ENCODE peak calls at places on chromosomes 16 and 17, in five cellular contexts. W is body of pancreas; G is stimulated activated naive B cell treated with anti-CD40 and anti-IgM and Interleukin-4, amounts not matched to agents 10 μg/mL and 1 μg/mL and 100 μg/mL, for 72 hours; H is cardiac muscle cell; Y is AG04450. J is an unnamed sample.

GRCh38 chr16:77807-78443 is at the start of gene MPG:
- DNase-seq in W (peak; percentile 88), H (peak; percentile 87), G (peak; percentile 80), Y (no peak), J (peak; percentile 87)

GRCh38 chr17:57629470-57629869 is 115.6 kb downstream of the CCDC182 start:
- DNase-seq in H (no peak), W (no peak), G (peak; percentile 78), Y (no peak), J (no peak)

GRCh38 chr16:26269663-26270062 is 577.9 kb downstream of the HS3ST4 start:
- DNase-seq in H (no peak), Y (no peak), G (no peak), W (no peak), J (no peak)

GRCh38 chr16:46573008-46573833 is 48.0 kb downstream of the SHCBP1 start:
- DNase-seq in W (no peak), G (no peak), Y (no peak), H (no peak), J (no peak)

GRCh38 chr17:74334393-74335039 is 8.5 kb downstream of the KIF19 start:
- DNase-seq in H (no peak), W (no peak), Y (no peak), G (no peak), J (no peak)

GRCh38 chr16:74695450-74696422 is 4.9 kb downstream of the MLKL start:
- DNase-seq in H (peak; percentile 84), G (peak; percentile 69), W (peak; percentile 86), Y (peak; percentile 78), J (peak; percentile 80)

GRCh38 chr16:58670946-58671583 is 13.5 kb downstream of the SLC38A7 start:
- DNase-seq in G (no peak), Y (no peak), H (no peak), W (no peak), J (no peak)

GRCh38 chr17:43864161-43864706 is 17.3 kb downstream of the CD300LG start:
- DNase-seq in G (no peak), H (no peak), Y (no peak), W (no peak), J (no peak)

GRCh38 chr16:4814542-4815173 is 12.2 kb upstream of the ROGDI start:
- DNase-seq in G (no peak), W (no peak), H (no peak), Y (no peak), J (no peak)

GRCh38 chr16:75074920-75075687 is 41.5 kb downstream of the LDHD start:
- DNase-seq in H (no peak), G (peak; percentile 51), W (peak; percentile 20), Y (no peak), J (peak; percentile 58)

GRCh38 chr17:19787733-19788357 is 39.7 kb upstream of the ALDH3A1 start:
- DNase-seq in H (no peak), W (no peak), Y (no peak), G (no peak), J (no peak)

GRCh38 chr16:4016648-4017047 is 99.6 kb downstream of the ADCY9 start:
- DNase-seq in W (no peak), G (no peak), Y (no peak), H (no peak), J (no peak)

GRCh38 chr17:52442350-52442749 is 283.8 kb upstream of the CA10 start:
- DNase-seq in H (no peak), W (no peak), Y (no peak), G (no peak), J (no peak)

GRCh38 chr17:59561042-59561441 is 4.4 kb upstream of the DHX40 start:
- DNase-seq in W (no peak), G (no peak), Y (no peak), H (peak; percentile 5), J (no peak)

GRCh38 chr17:60383379-60383778 is 8.6 kb downstream of the USP32 start:
- DNase-seq in Y (no peak), G (no peak), H (no peak), W (no peak), J (no peak)

GRCh38 chr17:82400830-82401229 is 17.3 kb upstream of the HEXD start:
- DNase-seq in G (peak; percentile 43), H (no peak), W (no peak), Y (no peak), J (peak; percentile 49)

GRCh38 chr17:7831233-7831632 is 2.8 kb upstream of the KDM6B start:
- DNase-seq in G (no peak), Y (no peak), W (no peak), H (no peak), J (no peak)

GRCh38 chr17:79913896-79914812 is 74.9 kb upstream of the CBX4 start:
- DNase-seq in Y (no peak), H (no peak), G (no peak), W (no peak), J (no peak)

GRCh38 chr17:19833914-19834313 is 33.8 kb downstream of the ULK2 start:
- DNase-seq in G (no peak), W (no peak), Y (no peak), H (no peak), J (no peak)

GRCh38 chr16:69712914-69713581 is 13.3 kb downstream of the NQO1 start:
- DNase-seq in G (no peak), Y (no peak), H (no peak), W (no peak), J (no peak)

GRCh38 chr17:75587718-75588545 is at the start of gene MYO15B:
- DNase-seq in Y (no peak), H (peak; percentile 47), W (peak; percentile 52), G (peak; percentile 78), J (peak; percentile 60)

GRCh38 chr16:65672960-65673359 is 551.1 kb upstream of the CDH11 start:
- DNase-seq in Y (no peak), H (no peak), W (no peak), G (no peak), J (no peak)